ENCODE peak calls at places on chromosome 19, in six cellular contexts. L is neuronal stem cell, J is trophoblast cell, N is mesenchymal stem cell, V is H1, S is H9. E is an unnamed sample.

GRCh38 chr19:40467007-40467565 is 285 bp downstream of the SPTBN4 start:
- DNase-seq in J (no peak), L (no peak), S (peak), N (no peak), V (peak), E (no peak)

GRCh38 chr19:2462635-2463421 is 6.1 kb upstream of the LMNB2 start:
- DNase-seq in N (peak), L (peak), V (peak), S (peak), J (peak), E (peak)

GRCh38 chr19:21694171-21694906 is 73.0 kb downstream of the ZNF100 start:
- DNase-seq in S (no peak), N (no peak), L (no peak), V (no peak), J (no peak), E (no peak)

GRCh38 chr19:28883241-28883693 is 329.7 kb downstream of the UQCRFS1 start:
- DNase-seq in V (no peak), S (peak), L (no peak), N (no peak), J (no peak), E (peak)

GRCh38 chr19:41808663-41809566 is 12.5 kb downstream of the CEACAM3 start:
- DNase-seq in V (no peak), L (no peak), N (no peak), J (no peak), S (no peak), E (no peak)

GRCh38 chr19:18765224-18765623 is 25.9 kb downstream of the COMP start:
- DNase-seq in J (no peak), N (no peak), V (no peak), L (no peak), S (no peak), E (no peak)

GRCh38 chr19:7746903-7747884 is at the start of gene CD209:
- DNase-seq in L (no peak), N (no peak), S (no peak), V (no peak), J (no peak), E (no peak)

GRCh38 chr19:49853852-49854849 is 3.2 kb downstream of the PTOV1 start:
- DNase-seq in L (no peak), V (no peak), S (no peak), J (no peak), N (no peak), E (no peak)

GRCh38 chr19:9914315-9915207 is 21.8 kb downstream of the OLFM2 start:
- DNase-seq in N (peak), V (peak), J (peak), L (peak), S (peak), E (peak)

GRCh38 chr19:38671654-38672053 is 24.2 kb downstream of the ACTN4 start:
- DNase-seq in L (no peak), N (no peak), J (no peak), V (no peak), S (no peak), E (no peak)

GRCh38 chr19:1016647-1017114 is 4.2 kb downstream of the TMEM259 start:
- DNase-seq in S (no peak), L (no peak), N (peak), V (no peak), J (no peak), E (peak)

GRCh38 chr19:7699422-7700127 is 2.4 kb downstream of the FCER2 start:
- DNase-seq in V (no peak), N (no peak), L (no peak), J (no peak), S (no peak), E (no peak)

GRCh38 chr19:2039959-2040646 is 10.9 kb downstream of the MKNK2 start:
- DNase-seq in L (no peak), N (no peak), J (no peak), V (no peak), S (no peak), E (no peak)

GRCh38 chr19:6213266-6213595 is 66.5 kb downstream of the MLLT1 start:
- DNase-seq in S (no peak), V (no peak), N (no peak), J (no peak), L (no peak), E (no peak)

GRCh38 chr19:28519218-28519779 is 693.7 kb downstream of the UQCRFS1 start:
- DNase-seq in N (no peak), L (no peak), V (no peak), J (no peak), S (no peak), E (no peak)

GRCh38 chr19:18961767-18962423 is 20.9 kb upstream of the HOMER3 start:
- DNase-seq in N (no peak), S (peak), J (no peak), V (peak), L (peak), E (no peak)

GRCh38 chr19:41597600-41598041 is 21.7 kb downstream of the CEACAM21 start:
- DNase-seq in L (peak), J (peak), S (peak), N (peak), V (peak), E (peak)

GRCh38 chr19:57719901-57720519 is 7.4 kb downstream of the ZNF671 start:
- DNase-seq in L (no peak), V (peak), S (no peak), N (no peak), J (no peak), E (no peak)

GRCh38 chr19:39502640-39503417 is 4.1 kb downstream of the DLL3 start:
- DNase-seq in J (peak), V (peak), S (peak), N (peak), L (peak), E (peak)

GRCh38 chr19:19782783-19783182 is 38.8 kb downstream of the ZNF506 start:
- DNase-seq in S (no peak), N (no peak), L (no peak), J (no peak), V (no peak), E (no peak)

GRCh38 chr19:41802770-41803169 is 6.4 kb downstream of the CEACAM3 start:
- DNase-seq in N (no peak), L (no peak), J (no peak), S (no peak), V (no peak), E (no peak)

GRCh38 chr19:49390978-49391304 is 2.9 kb downstream of the KASH5 start:
- DNase-seq in J (no peak), L (no peak), N (no peak), V (no peak), S (no peak), E (no peak)

GRCh38 chr19:3151563-3152430 is 16.0 kb downstream of the GNA15 start:
- DNase-seq in J (no peak), L (no peak), S (no peak), V (no peak), N (peak), E (no peak)

GRCh38 chr19:9467161-9467560 is 31.3 kb downstream of the ZNF560 start:
- DNase-seq in L (no peak), J (no peak), V (no peak), N (no peak), S (no peak), E (no peak)

GRCh38 chr19:38796154-38796553 is 7.2 kb downstream of the LGALS7B start:
- DNase-seq in N (no peak), J (no peak), L (no peak), V (no peak), S (no peak), E (no peak)

GRCh38 chr19:41991025-41991424 is 3.0 kb downstream of the ATP1A3 start:
- DNase-seq in N (no peak), S (no peak), V (no peak), L (no peak), J (no peak), E (no peak)

GRCh38 chr19:42132030-42132628 is at the start of gene POU2F2:
- DNase-seq in S (peak), J (no peak), L (no peak), V (peak), N (peak), E (no peak)

GRCh38 chr19:2235396-2236284 is 489 bp downstream of the PLEKHJ1 start:
- DNase-seq in S (no peak), V (peak), J (peak), L (no peak), N (no peak), E (no peak)

GRCh38 chr19:6678690-6679109 is 8.7 kb upstream of the TNFSF14 start:
- DNase-seq in S (no peak), N (peak), J (peak), V (no peak), L (no peak), E (no peak)

GRCh38 chr19:29708553-29709439 is 6.3 kb downstream of the C19orf12 start:
- DNase-seq in N (peak), S (no peak), L (no peak), V (no peak), J (no peak), E (no peak)

GRCh38 chr19:6632002-6632621 is 37.8 kb downstream of the TNFSF14 start:
- DNase-seq in L (peak), V (peak), N (peak), J (peak), S (peak), E (peak)

GRCh38 chr19:3006075-3006767 is 22.9 kb downstream of the TLE2 start:
- DNase-seq in J (no peak), N (no peak), L (no peak), V (peak), S (peak), E (no peak)

GRCh38 chr19:50213925-50214324 is 10.5 kb downstream of the MYH14 start:
- DNase-seq in V (no peak), N (no peak), S (no peak), J (no peak), L (no peak), E (no peak)

GRCh38 chr19:58325623-58326022 is 1.2 kb upstream of the ZSCAN22 start:
- DNase-seq in J (no peak), S (no peak), V (no peak), N (peak), L (no peak), E (peak)

GRCh38 chr19:12837225-12837624 is 1.1 kb upstream of the MAST1 start:
- DNase-seq in J (no peak), L (no peak), V (no peak), N (no peak), S (no peak), E (no peak)

GRCh38 chr19:35592226-35592625 is 6.3 kb downstream of the PMIS2 start:
- DNase-seq in N (peak), V (peak), L (peak), S (peak), J (no peak), E (peak)
- H3K14ac ChIP-seq in N (no peak), V (no peak), L (no peak), S (no peak), J (no peak), E (no peak)

DNA sequence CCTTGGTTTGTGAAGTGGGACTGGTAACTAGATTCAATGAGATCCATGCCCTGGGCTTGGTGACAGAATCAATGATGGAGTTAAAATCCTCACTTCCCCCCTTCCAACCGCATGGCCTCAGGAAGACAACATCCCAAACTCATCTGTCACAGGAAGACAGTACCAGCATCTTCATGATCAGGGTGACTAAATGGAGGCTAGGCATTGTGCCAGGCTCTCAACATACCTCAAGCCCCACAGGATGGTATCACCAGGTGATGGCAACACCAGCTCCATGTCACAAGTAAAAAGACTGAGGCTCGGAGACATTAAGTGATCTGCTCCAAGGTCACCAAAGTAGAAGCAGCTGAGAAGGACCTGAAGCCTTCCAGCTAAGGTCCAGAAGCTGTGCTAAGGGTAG is 14.2 kb downstream of the MED26 start:
- DNase-seq in S (no peak), J (peak), N (no peak), L (no peak), V (no peak), E (no peak)
- H3K4me2 ChIP-seq in S (no peak), J (no peak), N (no peak), L (no peak), V (no peak), E (no peak)

DNA sequence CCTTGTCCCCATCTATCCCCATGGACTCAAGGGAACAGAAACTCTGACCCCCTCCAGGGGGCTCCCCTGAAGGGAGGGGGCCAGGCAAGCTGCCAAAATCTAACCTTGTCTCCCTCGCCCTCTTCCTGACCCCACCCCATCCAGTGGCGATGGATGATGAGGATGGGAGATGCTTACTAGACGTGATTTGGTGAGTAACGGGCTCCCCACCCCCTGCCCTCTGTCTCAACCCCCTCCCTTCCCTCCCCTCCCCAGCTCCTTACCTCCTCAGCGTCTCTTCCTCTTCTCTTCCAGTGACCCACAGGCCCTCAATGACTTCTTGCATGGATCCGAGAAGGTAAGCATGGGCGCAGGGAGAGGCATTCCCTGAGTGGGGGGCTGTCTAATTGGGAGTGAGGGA is 39.8 kb upstream of the EHD2 start:
- DNase-seq in J (no peak), S (no peak), N (no peak), L (no peak), V (no peak), E (no peak)
- H3K14ac ChIP-seq in J (no peak), S (no peak), N (no peak), L (no peak), V (no peak), E (no peak)

GRCh38 chr19:11140896-11141295 is 14.7 kb downstream of the SPC24 start:
- DNase-seq in N (no peak), V (no peak), S (no peak), L (no peak), J (no peak), E (no peak)

GRCh38 chr19:11136400-11137101 is 19.0 kb downstream of the SPC24 start:
- DNase-seq in V (no peak), J (no peak), L (no peak), S (no peak), N (peak), E (no peak)

GRCh38 chr19:11141937-11142527 is 13.6 kb downstream of the SPC24 start:
- DNase-seq in L (no peak), N (peak), J (no peak), V (peak), S (peak), E (no peak)

GRCh38 chr19:11137542-11138384 is 17.8 kb downstream of the SPC24 start:
- DNase-seq in N (peak), L (peak), V (peak), S (peak), J (peak), E (peak)

DNA sequence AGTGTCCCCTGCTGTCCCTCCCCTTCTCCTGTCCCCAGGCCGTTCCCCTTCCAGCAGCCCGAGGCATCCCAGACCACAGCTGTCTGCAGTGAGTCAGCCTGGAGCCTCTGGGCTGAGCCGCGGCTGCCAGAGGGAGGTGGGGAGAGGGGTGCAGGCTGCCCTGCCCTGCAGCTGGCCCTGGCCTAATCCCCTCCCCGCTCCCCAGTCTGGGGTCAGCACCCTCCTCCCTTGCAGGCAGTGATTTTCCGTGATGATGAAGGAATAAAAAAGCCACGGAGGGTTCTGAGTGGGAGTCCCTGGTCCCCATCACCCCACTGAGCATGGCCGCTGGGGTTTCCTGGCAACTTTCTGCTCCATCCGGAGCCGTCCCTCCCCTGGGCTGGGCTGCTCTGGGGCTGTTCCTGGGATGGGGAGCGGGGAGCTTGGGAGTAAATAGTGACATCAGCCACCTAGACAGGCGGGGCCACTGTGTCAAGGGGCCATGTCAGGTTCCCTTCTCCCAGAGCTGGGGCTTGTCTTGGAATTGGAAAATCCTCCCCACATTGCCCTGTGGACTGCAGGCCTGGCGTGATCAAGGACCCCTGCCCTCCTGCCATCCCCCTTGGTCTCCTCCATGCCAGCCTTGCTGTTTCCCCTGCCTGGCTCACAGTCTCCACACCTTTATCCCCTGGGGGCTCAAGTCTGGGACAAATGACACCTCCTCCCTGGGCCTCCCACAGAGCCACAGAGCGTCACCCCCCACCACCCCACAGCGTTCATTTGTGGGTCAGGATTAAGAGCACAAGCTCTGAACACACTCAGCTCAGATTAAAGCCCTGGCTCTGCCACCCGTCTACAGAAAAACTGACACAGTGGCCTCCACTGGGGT is 16.7 kb downstream of the SPC24 start:
- DNase-seq in S (peak), J (peak), V (peak), N (peak), L (peak), E (peak)
- H3K4me2 ChIP-seq in S (peak), J (peak), V (peak), N (peak), L (no peak), E (peak)

GRCh38 chr19:45344621-45345505 is 4.3 kb downstream of the KLC3 start:
- DNase-seq in L (no peak), N (no peak), V (no peak), J (no peak), S (no peak), E (no peak)
- H3K14ac ChIP-seq in L (no peak), N (no peak), V (no peak), J (no peak), S (no peak), E (no peak)

GRCh38 chr19:32022044-32022945 is 323.1 kb upstream of the ZNF507 start:
- DNase-seq in J (no peak), V (no peak), S (no peak), N (no peak), L (no peak), E (no peak)
- H3K4me2 ChIP-seq in J (no peak), V (no peak), S (no peak), N (no peak), L (no peak), E (no peak)

GRCh38 chr19:33781536-33781935 is 15.1 kb upstream of the KCTD15 start:
- DNase-seq in J (no peak), S (no peak), V (no peak), L (no peak), N (no peak), E (no peak)

GRCh38 chr19:33778089-33778791 is 18.4 kb upstream of the KCTD15 start:
- DNase-seq in N (peak), L (peak), V (peak), J (peak), S (peak), E (peak)

GRCh38 chr19:33780746-33781145 is 15.9 kb upstream of the KCTD15 start:
- DNase-seq in V (no peak), J (no peak), L (no peak), N (no peak), S (no peak), E (no peak)

GRCh38 chr19:33780251-33780650 is 16.4 kb upstream of the KCTD15 start:
- DNase-seq in J (no peak), V (no peak), N (no peak), S (no peak), L (no peak), E (no peak)

DNA sequence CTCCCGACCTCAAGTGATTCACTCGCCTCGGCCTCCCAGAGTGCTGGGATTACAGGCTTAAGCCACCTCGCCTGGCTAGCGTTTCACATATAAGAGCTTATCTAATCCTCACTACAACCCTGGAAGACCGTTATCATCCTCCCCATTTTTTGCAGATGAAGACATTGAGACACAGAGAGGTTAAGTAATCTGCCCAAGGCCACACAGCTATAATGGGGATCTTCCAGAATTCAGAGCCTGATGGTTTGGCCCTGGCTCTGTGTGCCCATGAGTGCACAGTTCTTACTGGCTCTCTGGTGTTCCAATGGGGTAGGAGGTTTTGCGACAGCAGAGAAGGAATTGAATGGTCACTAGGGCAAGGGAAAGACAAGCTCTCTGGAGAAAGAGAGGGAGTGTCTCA is 16.8 kb upstream of the KCTD15 start:
- DNase-seq in V (no peak), L (no peak), N (no peak), S (no peak), J (no peak), E (no peak)
- H3K14ac ChIP-seq in V (no peak), L (no peak), N (no peak), S (no peak), J (no peak), E (no peak)

GRCh38 chr19:51690359-51691121 is 2.6 kb upstream of the SPACA6 start:
- DNase-seq in L (peak), V (peak), N (peak), S (peak), J (peak), E (peak)

GRCh38 chr19:51687791-51688664 is 5.1 kb upstream of the SPACA6 start:
- DNase-seq in L (no peak), V (peak), N (peak), S (peak), J (peak), E (peak)

GRCh38 chr19:51689751-51690358 is 3.3 kb upstream of the SPACA6 start:
- DNase-seq in S (peak), V (peak), L (peak), N (peak), J (peak), E (no peak)

GRCh38 chr19:51691122-51692064 is 1.7 kb upstream of the SPACA6 start:
- DNase-seq in V (no peak), N (peak), S (no peak), J (no peak), L (no peak), E (peak)

GRCh38 chr19:51688665-51689571 is 4.2 kb upstream of the SPACA6 start:
- DNase-seq in N (peak), S (peak), J (peak), V (peak), L (peak), E (peak)
- H3K4me2 ChIP-seq in N (peak), S (peak), J (peak), V (peak), L (peak), E (peak)

E was measured in IMR-90.